ENCODE peak calls at places on chromosome 1, in eight cellular contexts. B is neural progenitor cell, S is uterus, T is lower lobe of right lung, A is thoracic aorta, F is brain microvascular endothelial cell, Z is left ventricle myocardium inferior, K is psoas muscle. P is an unnamed sample. For H3K27me3 and H3K36me3, the result is how much of the 10 kb centered on the place peaks cover.

GRCh38 chr1:236484310-236484971 is 39.3 kb upstream of the LGALS8 start:
- DNase-seq in S (no peak), T (no peak), Z (no peak), K (no peak), B (no peak), A (no peak), F (no peak), P (no peak)

GRCh38 chr1:177164380-177165068 is at the start of gene ASTN1:
- DNase-seq in K (no peak), T (no peak), A (no peak), F (no peak), S (no peak), B (peak), Z (no peak), P (peak)

GRCh38 chr1:78691995-78692747 is 42.5 kb downstream of the IFI44 start:
- DNase-seq in Z (no peak), T (no peak), B (no peak), S (no peak), A (no peak), K (no peak), F (peak), P (no peak)

GRCh38 chr1:176515310-176515709 is 52.3 kb downstream of the PAPPA2 start:
- DNase-seq in B (no peak), F (no peak), T (no peak), A (no peak), S (no peak), K (peak), Z (no peak), P (no peak)

GRCh38 chr1:226737819-226738420 is 1.2 kb downstream of the ITPKB start:
- DNase-seq in T (peak), B (peak), F (peak), S (peak), Z (peak), K (peak), A (no peak), P (peak)

GRCh38 chr1:37265786-37266667 is 208.4 kb upstream of the ZC3H12A start:
- DNase-seq in B (no peak), S (no peak), K (no peak), T (no peak), Z (no peak), A (no peak), F (no peak), P (peak)

GRCh38 chr1:115641762-115642167 is at the start of gene VANGL1:
- DNase-seq in S (peak), A (no peak), T (peak), F (peak), K (peak), B (peak), Z (peak), P (peak)

GRCh38 chr1:3659093-3659492 is 6.8 kb downstream of the TP73 start:
- DNase-seq in Z (peak), F (no peak), S (no peak), K (no peak), B (no peak), A (no peak), T (no peak), P (no peak)

GRCh38 chr1:206555473-206555935 is 48.2 kb downstream of the RASSF5 start:
- DNase-seq in F (peak), K (peak), S (peak), B (peak), T (no peak), Z (peak), A (no peak), P (peak)

GRCh38 chr1:195458365-195458764 is 1149.9 kb downstream of the KCNT2 start:
- DNase-seq in Z (no peak), T (no peak), S (no peak), K (no peak), F (no peak), B (no peak), A (no peak), P (no peak)

GRCh38 chr1:156749429-156750118 is 1.9 kb downstream of the HDGF start:
- DNase-seq in B (no peak), A (no peak), K (no peak), T (peak), Z (no peak), S (no peak), F (no peak), P (no peak)

GRCh38 chr1:96487961-96488360 is 233.6 kb upstream of the PTBP2 start:
- DNase-seq in T (no peak), S (no peak), B (no peak), F (no peak), K (no peak), A (no peak), Z (no peak), P (no peak)

GRCh38 chr1:156711011-156711817 is 5.8 kb upstream of the CRABP2 start:
- DNase-seq in B (peak), K (no peak), S (peak), Z (no peak), A (no peak), T (no peak), F (no peak), P (peak)

GRCh38 chr1:10951977-10952376 is 60.5 kb upstream of the TARDBP start:
- DNase-seq in A (no peak), Z (no peak), F (no peak), K (no peak), S (no peak), B (no peak), T (no peak), P (no peak)

GRCh38 chr1:225482489-225482950 is 54.7 kb upstream of the LBR start:
- DNase-seq in A (no peak), K (no peak), F (no peak), S (no peak), T (no peak), Z (no peak), B (no peak), P (no peak)

GRCh38 chr1:221350091-221350490 is 391.8 kb downstream of the DUSP10 start:
- DNase-seq in Z (no peak), F (no peak), T (no peak), B (no peak), A (no peak), K (no peak), S (no peak), P (no peak)

GRCh38 chr1:15219280-15220023 is 27.6 kb upstream of the FHAD1 start:
- DNase-seq in Z (no peak), K (no peak), F (no peak), T (no peak), B (no peak), A (no peak), S (no peak), P (no peak)

GRCh38 chr1:211474426-211474825 is 17.5 kb downstream of the RD3 start:
- DNase-seq in F (no peak), K (no peak), S (no peak), Z (no peak), B (no peak), T (no peak), A (no peak), P (no peak)

GRCh38 chr1:208433086-208433485 is 188.9 kb upstream of the PLXNA2 start:
- DNase-seq in B (peak), F (no peak), A (no peak), Z (no peak), S (no peak), T (no peak), K (no peak), P (no peak)

GRCh38 chr1:179129702-179130473 is 48.0 kb downstream of the TOR3A start:
- DNase-seq in S (no peak), A (no peak), Z (no peak), F (no peak), K (no peak), B (no peak), T (no peak), P (no peak)

GRCh38 chr1:217088521-217089221 is 365.4 kb upstream of the ESRRG start:
- DNase-seq in A (no peak), T (no peak), S (no peak), F (no peak), Z (no peak), K (no peak), B (peak), P (peak)

GRCh38 chr1:195970209-195970608 is 638.0 kb downstream of the KCNT2 start:
- DNase-seq in K (no peak), A (no peak), F (no peak), T (no peak), Z (no peak), S (no peak), B (no peak), P (no peak)

GRCh38 chr1:48114596-48115384 is 107.7 kb upstream of the SLC5A9 start:
- DNase-seq in A (no peak), Z (no peak), F (no peak), T (no peak), B (no peak), K (no peak), S (no peak), P (no peak)

GRCh38 chr1:10475510-10475909 is 760 bp downstream of the PEX14 start:
- DNase-seq in B (no peak), Z (no peak), A (no peak), T (no peak), F (no peak), S (no peak), K (no peak), P (no peak)

GRCh38 chr1:40530735-40531380 is 579 bp upstream of the ZNF684 start:
- DNase-seq in F (peak), K (no peak), S (no peak), T (no peak), Z (no peak), A (no peak), B (no peak), P (no peak)

GRCh38 chr1:12010751-12011570 is 8.3 kb upstream of the MIIP start:
- DNase-seq in F (no peak), A (no peak), Z (no peak), K (no peak), S (no peak), B (no peak), T (no peak), P (no peak)

GRCh38 chr1:113898243-113898814 is 6.3 kb downstream of the AP4B1 start:
- DNase-seq in S (no peak), K (no peak), B (no peak), Z (no peak), T (no peak), F (no peak), A (no peak), P (no peak)

GRCh38 chr1:43719063-43719462 is 11.7 kb downstream of the ST3GAL3 start:
- DNase-seq in T (no peak), S (peak), A (no peak), K (peak), F (no peak), B (no peak), Z (no peak), P (no peak)
- H3K4me3 ChIP-seq in T (no peak), S (no peak), A (no peak), K (peak), F (no peak), B (no peak), Z (no peak), P (no peak)

GRCh38 chr1:212525479-212526110 is 83.0 kb upstream of the ATF3 start:
- DNase-seq in S (no peak), F (peak), K (no peak), A (no peak), B (no peak), T (no peak), Z (peak), P (no peak)

GRCh38 chr1:212531267-212531666 is 77.3 kb upstream of the ATF3 start:
- DNase-seq in S (no peak), T (no peak), A (no peak), K (no peak), B (no peak), Z (no peak), F (no peak), P (no peak)

GRCh38 chr1:212529211-212529731 is 79.3 kb upstream of the ATF3 start:
- DNase-seq in K (no peak), A (no peak), F (no peak), T (no peak), S (no peak), B (no peak), Z (no peak), P (no peak)

GRCh38 chr1:212528501-212528900 is 80.1 kb upstream of the ATF3 start:
- DNase-seq in A (no peak), B (no peak), T (no peak), Z (no peak), S (no peak), F (no peak), K (no peak), P (no peak)

GRCh38 chr1:212526111-212526491 is 82.5 kb upstream of the ATF3 start:
- DNase-seq in T (no peak), B (no peak), A (no peak), Z (no peak), K (no peak), F (no peak), S (no peak), P (no peak)
- H3K27me3 ChIP-seq in T (under half), B (under half), A (under half), Z (under half), K (under half), F (under half), S (under half), P (under half)

DNA sequence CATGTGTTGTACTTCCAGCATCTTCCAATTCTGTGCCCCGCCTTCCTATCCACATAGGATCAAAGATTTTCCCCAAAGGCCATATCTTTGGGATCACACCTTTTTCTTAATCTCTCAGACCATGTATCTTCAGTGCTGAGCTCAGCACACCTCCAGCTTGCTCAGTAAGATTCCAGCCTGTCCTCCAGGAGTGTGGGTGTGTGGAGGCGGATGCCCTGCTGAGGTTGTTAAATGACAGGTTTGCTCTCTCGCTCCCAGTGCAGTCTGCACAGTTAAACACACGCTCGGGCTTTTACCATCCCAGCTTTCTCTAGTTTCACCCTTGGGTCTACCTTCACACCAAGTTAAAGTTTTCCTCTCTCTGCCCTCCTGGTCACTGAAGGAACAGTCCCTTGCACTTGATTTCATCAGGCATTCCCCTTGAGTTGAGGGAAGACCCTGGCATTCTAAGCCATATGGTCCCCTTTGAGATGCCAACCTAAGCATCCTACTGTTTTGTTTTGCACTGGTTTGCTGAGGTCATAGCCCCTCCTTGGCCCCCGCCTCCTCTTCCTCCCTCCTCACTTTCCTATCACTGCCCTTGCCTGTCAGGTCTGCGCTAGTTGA is 13.7 kb downstream of the MYOG start:
- DNase-seq in T (no peak), F (no peak), B (no peak), Z (no peak), A (no peak), S (no peak), K (no peak), P (no peak)
- H3K36me3 ChIP-seq in T (under half), F (under half), B (under half), Z (under half), A (under half), S (under half), K (half or more), P (under half)

GRCh38 chr1:1085911-1086841 is 12.1 kb upstream of the RNF223 start:
- DNase-seq in B (no peak), S (peak), T (no peak), Z (no peak), F (no peak), A (no peak), K (no peak), P (peak)

GRCh38 chr1:1088801-1089680 is 14.9 kb upstream of the RNF223 start:
- DNase-seq in B (no peak), A (no peak), K (no peak), F (no peak), S (no peak), Z (peak), T (peak), P (peak)

GRCh38 chr1:1088036-1088800 is 14.1 kb upstream of the RNF223 start:
- DNase-seq in T (peak), K (peak), S (no peak), B (no peak), Z (no peak), F (no peak), A (no peak), P (peak)

GRCh38 chr1:1086911-1087341 is 12.8 kb upstream of the RNF223 start:
- DNase-seq in S (no peak), K (peak), B (no peak), T (peak), A (no peak), F (no peak), Z (peak), P (peak)

GRCh38 chr1:1087351-1088035 is 13.4 kb upstream of the RNF223 start:
- DNase-seq in A (no peak), F (no peak), K (no peak), Z (no peak), S (no peak), T (peak), B (no peak), P (no peak)
- H3K4me3 ChIP-seq in A (no peak), F (no peak), K (no peak), Z (no peak), S (no peak), T (no peak), B (no peak), P (no peak)

GRCh38 chr1:34930702-34931071 is 1.2 kb upstream of the DLGAP3 start:
- DNase-seq in T (no peak), K (no peak), S (no peak), A (no peak), B (no peak), Z (no peak), F (no peak), P (no peak)
- H3K27me3 ChIP-seq in T (half or more), K (half or more), S (under half), A (under half), B (half or more), Z (half or more), F (under half), P (under half)

DNA sequence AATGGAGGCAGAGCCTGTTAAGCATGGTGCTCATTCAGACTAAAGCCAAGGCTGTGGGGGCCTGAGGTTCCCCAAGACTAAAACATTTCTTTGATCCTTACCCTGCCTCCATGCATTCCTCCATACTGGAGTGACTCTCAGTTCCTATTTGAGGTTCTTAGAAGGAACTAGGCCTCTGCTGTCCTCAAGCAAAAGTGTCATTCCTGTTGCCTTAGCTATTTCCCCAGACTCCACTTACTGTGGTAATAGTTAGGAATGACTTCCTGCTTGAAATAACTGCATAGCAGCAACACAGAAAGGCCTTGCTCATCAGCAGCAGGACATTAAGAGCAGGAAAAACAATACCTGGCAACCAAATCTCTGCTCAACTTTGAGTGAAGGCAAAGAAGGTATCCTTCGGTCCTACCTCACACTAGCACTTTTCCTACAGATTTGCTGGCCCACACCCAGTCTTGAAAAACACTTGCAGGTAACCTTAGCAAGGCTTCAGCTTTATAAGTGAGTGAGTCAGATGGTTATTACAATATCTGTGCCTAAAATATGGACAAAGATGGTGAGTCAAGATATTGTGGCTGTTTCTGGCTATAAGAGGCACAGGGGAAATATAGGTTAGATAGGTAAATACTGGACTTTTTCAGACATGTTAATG is 14.8 kb downstream of the LRRC41 start:
- DNase-seq in A (no peak), K (no peak), Z (no peak), F (peak), B (no peak), S (no peak), T (no peak), P (no peak)
- H3K36me3 ChIP-seq in A (half or more), K (half or more), Z (half or more), F (under half), B (under half), S (under half), T (half or more), P (under half)

GRCh38 chr1:159936284-159936904 is 9.0 kb downstream of the IGSF9 start:
- DNase-seq in B (peak), F (no peak), S (peak), K (peak), T (peak), Z (peak), A (no peak), P (peak)

GRCh38 chr1:159938905-159939587 is 6.4 kb downstream of the IGSF9 start:
- DNase-seq in Z (no peak), T (no peak), A (no peak), F (no peak), S (no peak), K (no peak), B (no peak), P (no peak)

GRCh38 chr1:159938221-159938852 is 7.1 kb downstream of the IGSF9 start:
- DNase-seq in S (no peak), F (no peak), Z (no peak), K (no peak), T (no peak), B (peak), A (no peak), P (peak)

GRCh38 chr1:159935719-159936283 is 9.6 kb downstream of the IGSF9 start:
- DNase-seq in F (no peak), T (no peak), K (no peak), S (no peak), B (no peak), Z (no peak), A (no peak), P (peak)

GRCh38 chr1:159937014-159937750 is 8.2 kb downstream of the IGSF9 start:
- DNase-seq in T (no peak), Z (no peak), A (no peak), B (no peak), F (no peak), S (no peak), K (no peak), P (peak)
- H3K4me3 ChIP-seq in T (no peak), Z (no peak), A (no peak), B (no peak), F (no peak), S (no peak), K (no peak), P (no peak)

DNA sequence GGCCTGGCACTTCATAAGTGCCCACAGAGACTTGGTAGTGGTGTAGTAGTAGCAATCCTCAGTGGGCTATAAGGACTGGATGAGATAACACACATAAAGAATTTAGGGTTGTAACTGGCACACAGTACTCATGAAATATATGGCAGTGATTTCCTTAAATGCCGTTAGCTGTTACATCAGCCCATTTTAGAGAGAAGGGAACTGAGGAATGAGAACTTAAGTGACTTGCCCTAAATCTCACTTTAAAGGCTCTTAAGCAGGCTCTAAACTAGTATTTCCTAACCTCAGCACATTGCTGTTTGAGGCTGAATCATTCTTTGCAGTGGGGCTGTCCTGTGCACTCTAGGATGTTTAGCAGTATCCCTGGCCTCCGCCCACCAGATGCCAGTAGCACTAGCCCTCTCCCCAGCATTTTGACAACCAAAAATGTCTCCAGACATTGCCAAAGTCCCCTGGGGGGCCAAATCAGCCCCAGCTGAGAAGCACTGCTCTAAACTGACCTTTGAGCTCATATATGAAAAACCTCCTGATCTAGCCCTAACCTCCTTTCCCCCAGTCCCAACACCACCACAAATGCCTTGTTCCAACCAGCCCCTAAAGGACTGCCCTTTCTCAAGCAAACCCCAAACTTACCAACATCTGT is 11.6 kb downstream of the CAMK2N1 start:
- DNase-seq in A (no peak), T (no peak), Z (no peak), K (no peak), F (no peak), S (no peak), B (no peak), P (no peak)
- H3K27me3 ChIP-seq in A (under half), T (under half), Z (half or more), K (under half), F (under half), S (under half), B (half or more), P (under half)

GRCh38 chr1:21696931-21697330 is 27.8 kb upstream of the RAP1GAP start:
- DNase-seq in A (no peak), Z (no peak), S (no peak), T (no peak), B (no peak), K (no peak), F (no peak), P (no peak)
- H3K36me3 ChIP-seq in A (under half), Z (half or more), S (under half), T (half or more), B (under half), K (half or more), F (under half), P (under half)

P was measured in H7.